ENCODE peak calls at places on chromosomes 6 and 20, in four cellular contexts. S, H, O and A are unnamed samples.

GRCh38 chr20:17128206-17128605 is 98.6 kb upstream of the PCSK2 start:
- DNase-seq in H (no peak), S (no peak), O (no peak), A (no peak)

GRCh38 chr20:25378189-25378883 is 12.3 kb downstream of the ABHD12 start:
- DNase-seq in O (no peak), S (no peak), H (no peak), A (no peak)

GRCh38 chr6:24052632-24053031 is 73.4 kb upstream of the NRSN1 start:
- DNase-seq in O (peak), H (no peak), S (no peak), A (no peak)

GRCh38 chr6:5388319-5388718 is 127.0 kb downstream of the FARS2 start:
- DNase-seq in H (no peak), O (no peak), S (no peak), A (no peak)

GRCh38 chr6:114075300-114075699 is 104.4 kb upstream of the HDAC2 start:
- DNase-seq in S (no peak), H (no peak), O (no peak), A (no peak)

GRCh38 chr20:11935754-11936551 is 18.3 kb downstream of the BTBD3 start:
- DNase-seq in H (no peak), S (no peak), O (no peak), A (no peak)

GRCh38 chr20:11553603-11554002 is 364.1 kb upstream of the BTBD3 start:
- DNase-seq in S (no peak), H (peak), O (no peak), A (no peak)

GRCh38 chr20:52127309-52127708 is 64.3 kb downstream of the ZFP64 start:
- DNase-seq in H (no peak), O (no peak), S (no peak), A (no peak)

GRCh38 chr6:22062807-22063408 is 233.9 kb downstream of the PRL start:
- DNase-seq in S (peak), H (no peak), O (no peak), A (peak)

GRCh38 chr6:169774347-169774746 is 22.9 kb downstream of the ERMARD start:
- DNase-seq in O (no peak), H (no peak), S (no peak), A (no peak)

GRCh38 chr6:38420207-38420606 is 219.5 kb downstream of the BTBD9 start:
- DNase-seq in H (no peak), S (no peak), O (no peak), A (no peak)

GRCh38 chr6:89239338-89239737 is 22.2 kb upstream of the GABRR1 start:
- DNase-seq in S (no peak), O (no peak), H (peak), A (no peak)

GRCh38 chr6:30006170-30007131 is 54.6 kb upstream of the POLR1H start:
- DNase-seq in H (peak), S (no peak), O (peak), A (no peak)